ENCODE peak calls at places on chromosomes 4 and X, in eight cellular contexts. M, D, U, Y, S, R, K and G are unnamed samples.

GRCh38 chr4:153651961-153652784 is 31.9 kb upstream of the TLR2 start:
- DNase-seq in S (no peak), Y (no peak), M (no peak), R (no peak), U (no peak), D (no peak), K (no peak), G (peak)

GRCh38 chrX:119809185-119809666 is 17.8 kb upstream of the RPL39 start:
- DNase-seq in K (no peak), M (no peak), Y (no peak), R (no peak), U (no peak), S (no peak), D (no peak), G (no peak)

GRCh38 chrX:154729439-154729838 is 21.4 kb downstream of the GAB3 start:
- DNase-seq in M (no peak), S (no peak), U (no peak), K (no peak), Y (no peak), R (no peak), D (no peak), G (peak)

GRCh38 chr4:4541040-4541631 is 712 bp downstream of the STX18 start:
- DNase-seq in U (peak), K (peak), S (peak), M (no peak), R (no peak), D (peak), Y (no peak), G (peak)

GRCh38 chr4:108887034-108887433 is 124.2 kb upstream of the ETNPPL start:
- DNase-seq in M (no peak), Y (no peak), U (no peak), R (no peak), K (no peak), D (no peak), S (no peak), G (no peak)

GRCh38 chrX:97692575-97692974 is 808.9 kb downstream of the RPA4 start:
- DNase-seq in U (no peak), M (no peak), D (no peak), K (no peak), S (no peak), Y (no peak), R (no peak), G (no peak)

GRCh38 chrX:118216488-118216887 is 99.9 kb upstream of the KLHL13 start:
- DNase-seq in Y (no peak), D (peak), U (no peak), R (no peak), S (no peak), M (no peak), K (no peak), G (peak)

GRCh38 chr4:87532109-87532508 is 2.9 kb upstream of the SPARCL1 start:
- DNase-seq in S (no peak), Y (no peak), M (no peak), K (no peak), U (no peak), R (no peak), D (no peak), G (no peak)

GRCh38 chrX:136146614-136147319 is 566 bp upstream of the FHL1 start:
- DNase-seq in M (no peak), K (no peak), U (peak), R (no peak), D (no peak), S (no peak), Y (no peak), G (no peak)

GRCh38 chrX:47618923-47619485 is 653 bp downstream of the SYN1 start:
- DNase-seq in K (no peak), S (no peak), Y (no peak), M (no peak), U (no peak), D (no peak), R (no peak), G (no peak)

GRCh38 chrX:53073115-53073581 is 9.0 kb upstream of the TSPYL2 start:
- DNase-seq in Y (no peak), U (peak), D (no peak), K (no peak), S (no peak), M (no peak), R (no peak), G (no peak)

GRCh38 chr4:176779421-176779820 is 13.3 kb downstream of the VEGFC start:
- DNase-seq in U (no peak), R (no peak), M (no peak), D (no peak), K (no peak), S (no peak), Y (no peak), G (no peak)

GRCh38 chr4:26741491-26741871 is 119.2 kb upstream of the STIM2 start:
- DNase-seq in M (no peak), S (no peak), K (no peak), U (peak), Y (no peak), D (no peak), R (no peak), G (no peak)

GRCh38 chrX:102085706-102086105 is 39.8 kb upstream of the TCEAL2 start:
- DNase-seq in Y (no peak), M (no peak), K (no peak), S (no peak), U (peak), D (no peak), R (no peak), G (peak)

GRCh38 chrX:103722505-103722904 is 11.8 kb downstream of the TMEM31 start:
- DNase-seq in Y (no peak), U (no peak), M (no peak), S (no peak), R (no peak), D (no peak), K (no peak), G (no peak)

GRCh38 chrX:110086916-110087484 is 84.1 kb downstream of the TMEM164 start:
- DNase-seq in R (no peak), K (no peak), M (no peak), Y (no peak), D (no peak), S (no peak), U (no peak), G (peak)

GRCh38 chrX:97685753-97686152 is 802.0 kb downstream of the RPA4 start:
- DNase-seq in D (no peak), K (no peak), R (no peak), M (no peak), Y (no peak), U (peak), S (no peak), G (peak)